ENCODE peak calls at places on chromosome 10, in nine cellular contexts. R is AG09309, Z is pancreas, I is nephron progenitor cell, J is neural crest cell, A is GM13977, H is GM10248, L is AG10803, V is fibroblast of mammary gland. W is an unnamed sample.

GRCh38 chr10:71860243-71861029 is 9.4 kb upstream of the PSAP start:
- DNase-seq in L (peak; percentile 100), H (peak; percentile 58), J (peak; percentile 50), V (peak; percentile 100), Z (peak; percentile 81), R (peak; percentile 99), I (peak; percentile 51), A (no peak), W (peak; percentile 98)

GRCh38 chr10:28744021-28744420 is 66.7 kb downstream of the BAMBI start:
- DNase-seq in Z (no peak), L (no peak), A (no peak), V (no peak), R (no peak), I (no peak), H (no peak), J (no peak), W (no peak)

GRCh38 chr10:84825330-84825729 is 496.9 kb downstream of the CCSER2 start:
- DNase-seq in L (peak; percentile 32), A (no peak), R (no peak), V (peak; percentile 16), Z (no peak), I (no peak), J (no peak), H (no peak), W (peak; percentile 59)

GRCh38 chr10:133465950-133466474 is 12.3 kb downstream of the SCART1 start:
- DNase-seq in I (no peak), L (no peak), J (no peak), Z (no peak), A (no peak), R (no peak), V (no peak), H (no peak), W (no peak)

GRCh38 chr10:75179657-75180177 is 30.9 kb upstream of the VDAC2 start:
- DNase-seq in L (no peak), R (no peak), H (no peak), Z (no peak), I (no peak), J (no peak), V (no peak), A (no peak), W (no peak)

GRCh38 chr10:32413513-32413912 is 32.4 kb upstream of the CCDC7 start:
- DNase-seq in H (no peak), V (peak; percentile 91), Z (peak; percentile 17), A (no peak), J (no peak), L (peak; percentile 91), I (no peak), R (peak; percentile 79), W (peak; percentile 32)

GRCh38 chr10:37972396-37972795 is 4.1 kb downstream of the ZNF25 start:
- DNase-seq in V (no peak), I (no peak), R (no peak), A (no peak), J (no peak), Z (no peak), L (no peak), H (no peak), W (no peak)

GRCh38 chr10:38143587-38143986 is 49.5 kb downstream of the ZNF37A start:
- DNase-seq in V (peak; percentile 6), I (no peak), J (no peak), H (no peak), Z (no peak), A (no peak), R (no peak), L (no peak), W (no peak)

GRCh38 chr10:119360181-119360921 is 153.0 kb downstream of the GRK5 start:
- DNase-seq in J (no peak), Z (no peak), V (no peak), H (no peak), A (no peak), R (no peak), L (no peak), I (no peak), W (no peak)

GRCh38 chr10:130660266-130660665 is 524.1 kb downstream of the GLRX3 start:
- DNase-seq in H (no peak), R (no peak), V (no peak), J (no peak), L (no peak), A (no peak), Z (no peak), I (no peak), W (no peak)

GRCh38 chr10:126558881-126559280 is 111.6 kb downstream of the C10orf90 start:
- DNase-seq in V (no peak), Z (no peak), A (no peak), H (no peak), L (no peak), I (no peak), J (no peak), R (no peak), W (no peak)

GRCh38 chr10:11875499-11876281 is 52.5 kb downstream of the PROSER2 start:
- DNase-seq in V (peak; percentile 78), L (peak; percentile 93), A (no peak), Z (peak; percentile 78), H (no peak), J (no peak), R (peak; percentile 75), I (no peak), W (peak; percentile 96)

GRCh38 chr10:100829933-100830727 is 82.6 kb upstream of the SLF2 start:
- DNase-seq in L (no peak), A (no peak), R (no peak), Z (no peak), V (no peak), I (peak; percentile 54), H (no peak), J (no peak), W (no peak)

GRCh38 chr10:116608683-116609594 is 11.8 kb upstream of the PNLIPRP2 start:
- DNase-seq in L (no peak), A (no peak), J (no peak), I (peak; percentile 21), Z (peak; percentile 64), H (no peak), R (no peak), V (no peak), W (no peak)

GRCh38 chr10:110460111-110460809 is 37.4 kb upstream of the DUSP5 start:
- DNase-seq in V (peak; percentile 22), L (no peak), R (no peak), I (peak; percentile 66), H (peak; percentile 48), Z (no peak), J (no peak), A (peak; percentile 31), W (peak; percentile 77)

GRCh38 chr10:16913266-16913665 is 96.0 kb upstream of the RSU1 start:
- DNase-seq in R (no peak), J (no peak), L (no peak), H (no peak), I (no peak), V (no peak), Z (no peak), A (no peak), W (no peak)

GRCh38 chr10:16915308-16915707 is 98.1 kb upstream of the RSU1 start:
- DNase-seq in L (no peak), Z (no peak), H (no peak), I (no peak), R (no peak), A (no peak), V (no peak), J (no peak), W (no peak)

GRCh38 chr10:16919076-16919972 is 102.1 kb upstream of the RSU1 start:
- DNase-seq in R (no peak), L (no peak), J (no peak), H (no peak), A (no peak), I (no peak), Z (no peak), V (no peak), W (no peak)

GRCh38 chr10:16910795-16911164 is 93.6 kb upstream of the RSU1 start:
- DNase-seq in J (no peak), A (no peak), L (no peak), Z (no peak), I (no peak), H (no peak), V (no peak), R (no peak), W (no peak)

DNA sequence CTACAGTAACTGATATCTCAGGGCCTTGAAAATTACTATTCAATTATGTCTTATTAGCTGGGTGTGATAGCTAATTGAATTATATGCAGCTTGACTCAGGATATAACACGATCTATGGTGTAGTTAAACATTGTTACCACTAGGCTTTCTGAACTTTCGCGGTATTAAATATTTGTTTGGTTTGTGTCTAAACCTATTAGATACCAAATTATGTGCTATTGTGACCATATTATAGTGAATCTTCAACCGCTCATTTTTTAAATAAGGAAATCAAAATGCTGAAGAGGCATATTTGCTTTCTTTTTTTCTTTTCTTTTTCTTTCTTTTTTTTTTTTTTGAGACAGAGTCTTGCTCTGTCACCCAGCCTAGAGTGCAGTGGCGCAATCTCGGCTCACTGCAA is 99.3 kb upstream of the RSU1 start:
- DNase-seq in Z (no peak), A (no peak), H (no peak), J (no peak), L (no peak), I (no peak), R (no peak), V (no peak), W (no peak)
- TF ChIP-seq CTCF in Z (no peak), A (no peak), H (no peak), J (peak; percentile 42), L (no peak), I (no peak), R (no peak), V (no peak), W (no peak)

GRCh38 chr10:50788951-50789904 is 49.5 kb downstream of the ASAH2B start:
- DNase-seq in A (peak; percentile 12), V (peak; percentile 52), J (no peak), L (peak; percentile 68), H (peak; percentile 12), Z (no peak), I (no peak), R (peak; percentile 29), W (peak; percentile 59)
- TF ChIP-seq CTCF in A (peak; percentile 25), V (peak; percentile 53), J (peak; percentile 40), L (peak; percentile 80), H (peak; percentile 44), Z (peak; percentile 51), I (no peak), R (peak; percentile 59), W (peak; percentile 58)

GRCh38 chr10:104906112-104906511 is 265.0 kb downstream of the SORCS3 start:
- DNase-seq in H (no peak), A (no peak), J (no peak), L (no peak), Z (no peak), I (no peak), V (no peak), R (no peak), W (no peak)
- TF ChIP-seq CTCF in H (no peak), A (no peak), J (peak; percentile 34), L (no peak), Z (no peak), I (no peak), V (no peak), R (no peak), W (peak; percentile 9)

GRCh38 chr10:23157691-23158369 is 34.3 kb upstream of the PTF1A start:
- DNase-seq in R (peak; percentile 11), V (peak; percentile 57), Z (no peak), L (peak; percentile 43), J (no peak), A (peak; percentile 64), H (peak; percentile 57), I (peak; percentile 12), W (peak; percentile 50)
- TF ChIP-seq CTCF in R (no peak), V (peak; percentile 24), Z (no peak), L (peak; percentile 49), J (no peak), A (peak; percentile 56), H (peak; percentile 42), I (no peak), W (no peak)